ENCODE peak calls at places on chromosome 1, in seven cellular contexts. N is epithelial cell of esophagus, Y is cardiac fibroblast, F is adrenal gland, H is heart left ventricle, C is pancreas, J is body of pancreas. V is an unnamed sample.

GRCh38 chr1:33140153-33141149 is 41.4 kb downstream of the TRIM62 start:
- DNase-seq in N (peak), Y (peak), F (peak), H (no peak), C (no peak), J (no peak), V (no peak)

GRCh38 chr1:183859865-183860264 is 54.9 kb downstream of the RGL1 start:
- DNase-seq in N (no peak), Y (peak), F (no peak), H (no peak), C (no peak), J (no peak), V (no peak)

GRCh38 chr1:179817789-179818188 is 59.8 kb downstream of the TOR1AIP2 start:
- DNase-seq in N (no peak), Y (peak), F (peak), H (peak), C (no peak), J (peak), V (no peak)

GRCh38 chr1:202029171-202029665 is 18.8 kb downstream of the ELF3 start:
- DNase-seq in N (peak), Y (peak), F (no peak), H (no peak), C (peak), J (no peak), V (no peak)

GRCh38 chr1:1858382-1859086 is 32.4 kb downstream of the GNB1 start:
- DNase-seq in N (peak), Y (peak), F (peak), H (peak), C (no peak), J (peak), V (peak)

GRCh38 chr1:84510668-84511067 is 4.3 kb upstream of the GNG5 start:
- DNase-seq in N (no peak), Y (no peak), F (no peak), H (no peak), C (no peak), J (no peak), V (no peak)

GRCh38 chr1:48530727-48531351 is 58.8 kb upstream of the SPATA6 start:
- DNase-seq in N (peak), Y (peak), F (peak), H (no peak), C (peak), J (peak), V (peak)

GRCh38 chr1:6445062-6445763 is 20.6 kb downstream of the ESPN start:
- DNase-seq in N (peak), Y (peak), F (peak), H (no peak), C (peak), J (peak), V (no peak)

GRCh38 chr1:59699227-59699847 is 115.4 kb upstream of the HOOK1 start:
- DNase-seq in N (peak), Y (peak), F (peak), H (no peak), C (no peak), J (peak), V (no peak)

GRCh38 chr1:199150764-199151163 is 511.9 kb downstream of the PTPRC start:
- DNase-seq in N (no peak), Y (no peak), F (no peak), H (no peak), C (no peak), J (no peak), V (no peak)

GRCh38 chr1:184078564-184079107 is 27.1 kb downstream of the TSEN15 start:
- DNase-seq in N (no peak), Y (peak), F (no peak), H (no peak), C (no peak), J (no peak), V (no peak)

GRCh38 chr1:171985639-171986038 is 144.3 kb downstream of the DNM3 start:
- DNase-seq in N (peak), Y (peak), F (peak), H (no peak), C (no peak), J (no peak), V (no peak)

GRCh38 chr1:159197767-159198557 is 6.7 kb upstream of the ACKR1 start:
- DNase-seq in N (peak), Y (peak), F (peak), H (peak), C (no peak), J (peak), V (peak)

GRCh38 chr1:199725002-199725401 is 302.5 kb upstream of the NR5A2 start:
- DNase-seq in N (no peak), Y (no peak), F (no peak), H (no peak), C (no peak), J (no peak), V (no peak)

GRCh38 chr1:6912507-6912906 is 127.3 kb downstream of the CAMTA1 start:
- DNase-seq in N (no peak), Y (no peak), F (no peak), H (no peak), C (no peak), J (no peak), V (no peak)

GRCh38 chr1:116508984-116509980 is 61.5 kb downstream of the CD58 start:
- DNase-seq in N (peak), Y (peak), F (no peak), H (no peak), C (no peak), J (no peak), V (no peak)

GRCh38 chr1:54706419-54706818 is 9.2 kb upstream of the TTC4 start:
- DNase-seq in N (no peak), Y (no peak), F (no peak), H (no peak), C (no peak), J (no peak), V (no peak)

GRCh38 chr1:9652379-9653194 is 1.1 kb downstream of the PIK3CD start:
- DNase-seq in N (no peak), Y (peak), F (no peak), H (peak), C (peak), J (no peak), V (no peak)

GRCh38 chr1:41161851-41162250 is 80.3 kb downstream of the SCMH1 start:
- DNase-seq in N (no peak), Y (no peak), F (no peak), H (no peak), C (peak), J (no peak), V (no peak)

GRCh38 chr1:38788285-38788684 is 71.3 kb downstream of the RRAGC start:
- DNase-seq in N (no peak), Y (no peak), F (no peak), H (no peak), C (no peak), J (no peak), V (no peak)

GRCh38 chr1:1011388-1011949 is 1.8 kb upstream of the ISG15 start:
- DNase-seq in N (no peak), Y (no peak), F (no peak), H (no peak), C (no peak), J (no peak), V (no peak)

GRCh38 chr1:113783254-113784103 is 24.2 kb upstream of the PHTF1 start:
- DNase-seq in N (peak), Y (peak), F (peak), H (peak), C (no peak), J (peak), V (no peak)

GRCh38 chr1:1217621-1218523 is 3.9 kb upstream of the TNFRSF4 start:
- DNase-seq in N (peak), Y (no peak), F (no peak), H (no peak), C (no peak), J (no peak), V (no peak)

GRCh38 chr1:28190337-28190979 is 14.0 kb upstream of the PTAFR start:
- DNase-seq in N (peak), Y (peak), F (no peak), H (no peak), C (no peak), J (no peak), V (no peak)

GRCh38 chr1:187013582-187014200 is 184.9 kb downstream of the PLA2G4A start:
- DNase-seq in N (peak), Y (peak), F (no peak), H (no peak), C (no peak), J (no peak), V (no peak)

GRCh38 chr1:223835754-223836153 is 10.0 kb downstream of the TP53BP2 start:
- DNase-seq in N (no peak), Y (peak), F (no peak), H (no peak), C (no peak), J (no peak), V (no peak)

GRCh38 chr1:229048221-229048620 is 222.7 kb upstream of the RAB4A start:
- DNase-seq in N (no peak), Y (no peak), F (no peak), H (no peak), C (no peak), J (no peak), V (no peak)

GRCh38 chr1:10471411-10472219 is 714 bp downstream of the DFFA start:
- DNase-seq in N (peak), Y (peak), F (peak), H (no peak), C (no peak), J (peak), V (no peak)

DNA sequence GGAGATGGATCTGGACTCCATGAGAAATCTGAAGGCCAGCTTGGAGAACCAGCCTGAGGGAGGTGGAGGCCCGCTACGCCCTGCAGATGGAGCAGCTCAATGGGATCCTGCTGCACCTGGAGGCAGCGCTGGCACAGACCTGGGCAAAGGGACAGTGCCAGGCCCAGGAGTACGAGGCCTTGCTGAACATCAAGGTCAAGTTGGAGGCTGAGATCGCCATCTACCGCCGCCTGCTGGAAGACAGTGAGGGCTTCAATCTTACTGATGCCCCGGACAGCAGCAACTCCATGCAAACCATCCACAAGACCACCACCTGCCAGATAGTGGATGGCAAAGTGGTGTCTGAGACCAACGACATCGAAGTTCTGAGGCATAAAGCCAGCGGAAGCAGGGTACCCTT is 601.5 kb upstream of the ZP4 start:
- DNase-seq in N (no peak), Y (no peak), F (no peak), H (no peak), C (no peak), J (no peak), V (no peak)
- TF ChIP-seq CTCF in N (no peak), Y (no peak), F (no peak), H (no peak), C (no peak), J (no peak), V (no peak)

GRCh38 chr1:151171190-151171589 is 4.6 kb downstream of the TMOD4 start:
- DNase-seq in N (no peak), Y (no peak), F (no peak), H (no peak), C (no peak), J (no peak), V (no peak)

GRCh38 chr1:151175036-151175741 is 592 bp downstream of the TMOD4 start:
- DNase-seq in N (no peak), Y (peak), F (no peak), H (no peak), C (no peak), J (no peak), V (no peak)

GRCh38 chr1:151176514-151177045 is 799 bp upstream of the TMOD4 start:
- DNase-seq in N (no peak), Y (no peak), F (no peak), H (no peak), C (no peak), J (no peak), V (no peak)

DNA sequence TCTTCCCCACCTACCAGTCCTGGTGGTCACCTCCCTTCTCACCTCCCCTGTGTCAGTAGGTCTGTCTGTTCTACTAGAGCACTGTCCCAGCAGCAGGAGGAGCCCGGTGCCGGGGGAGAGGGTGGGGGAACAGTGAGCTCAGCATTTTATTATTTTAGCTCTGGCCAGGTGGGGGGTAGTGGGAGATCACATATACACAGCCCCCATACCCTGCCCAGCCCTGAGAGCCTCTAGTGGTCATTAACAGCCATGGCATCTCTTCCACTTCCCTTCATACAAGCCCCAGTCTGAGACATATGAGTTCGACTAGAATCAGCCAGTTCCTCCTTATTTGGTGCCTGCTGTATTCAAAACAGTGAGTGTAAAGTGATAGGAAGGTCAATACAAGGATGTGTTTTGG is at the start of gene TMOD4:
- DNase-seq in N (peak), Y (peak), F (no peak), H (no peak), C (no peak), J (no peak), V (no peak)
- TF ChIP-seq CTCF in N (peak), Y (peak), F (peak), H (peak), C (peak), J (peak), V (no peak)

GRCh38 chr1:18481921-18482701 is 1.4 kb downstream of the KLHDC7A start:
- DNase-seq in N (no peak), Y (no peak), F (no peak), H (no peak), C (peak), J (no peak), V (no peak)

GRCh38 chr1:18482721-18483425 is 2.1 kb downstream of the KLHDC7A start:
- DNase-seq in N (no peak), Y (no peak), F (no peak), H (no peak), C (peak), J (no peak), V (no peak)

GRCh38 chr1:18479484-18479883 is 1.2 kb upstream of the KLHDC7A start:
- DNase-seq in N (no peak), Y (no peak), F (no peak), H (no peak), C (no peak), J (no peak), V (no peak)

GRCh38 chr1:18481190-18481920 is 625 bp downstream of the KLHDC7A start:
- DNase-seq in N (no peak), Y (no peak), F (no peak), H (no peak), C (peak), J (peak), V (no peak)

DNA sequence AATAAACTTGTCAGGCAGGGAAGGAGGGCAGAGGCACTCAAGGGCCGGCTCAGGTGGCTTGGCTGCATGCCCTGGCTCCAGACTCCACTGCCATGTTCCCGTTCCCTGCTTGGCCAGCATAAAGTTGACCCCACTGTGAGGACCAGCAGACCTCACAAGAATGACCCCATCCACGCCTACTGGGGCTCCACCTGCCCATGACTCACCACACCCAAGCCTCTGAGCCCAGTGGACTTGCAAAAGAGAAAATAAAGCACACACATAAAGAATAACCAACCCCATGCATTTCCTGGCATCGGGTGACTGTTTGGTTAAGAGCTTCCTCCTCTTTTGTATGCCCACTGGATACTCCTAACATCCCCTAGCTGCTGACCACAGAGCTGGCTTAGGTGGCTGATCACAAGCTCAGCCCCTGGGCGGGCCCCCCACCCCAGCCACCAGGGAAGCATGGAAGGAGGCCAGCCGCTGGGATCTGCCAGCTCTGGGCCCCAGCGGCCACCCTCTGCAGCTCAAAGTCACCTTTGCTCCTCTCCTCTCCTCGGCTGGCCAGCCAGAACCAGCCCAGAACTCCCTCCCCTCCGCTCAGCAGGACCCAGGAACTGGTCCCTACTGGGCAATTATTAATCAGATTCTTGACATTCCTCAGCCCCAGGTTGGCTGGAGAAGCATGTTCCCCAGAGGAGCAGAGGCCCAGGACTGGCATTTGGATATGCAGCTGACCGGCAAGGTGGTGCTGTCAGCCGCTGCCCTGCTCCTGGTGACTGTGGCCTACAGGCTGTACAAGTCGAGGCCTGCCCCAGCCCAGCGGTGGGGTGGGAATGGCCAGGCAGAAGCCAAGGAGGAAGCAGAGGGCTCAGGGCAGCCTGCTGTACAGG is at the start of gene KLHDC7A:
- DNase-seq in N (peak), Y (no peak), F (no peak), H (no peak), C (peak), J (peak), V (no peak)
- TF ChIP-seq CTCF in N (no peak), Y (no peak), F (no peak), H (no peak), C (no peak), J (no peak), V (no peak)

DNA sequence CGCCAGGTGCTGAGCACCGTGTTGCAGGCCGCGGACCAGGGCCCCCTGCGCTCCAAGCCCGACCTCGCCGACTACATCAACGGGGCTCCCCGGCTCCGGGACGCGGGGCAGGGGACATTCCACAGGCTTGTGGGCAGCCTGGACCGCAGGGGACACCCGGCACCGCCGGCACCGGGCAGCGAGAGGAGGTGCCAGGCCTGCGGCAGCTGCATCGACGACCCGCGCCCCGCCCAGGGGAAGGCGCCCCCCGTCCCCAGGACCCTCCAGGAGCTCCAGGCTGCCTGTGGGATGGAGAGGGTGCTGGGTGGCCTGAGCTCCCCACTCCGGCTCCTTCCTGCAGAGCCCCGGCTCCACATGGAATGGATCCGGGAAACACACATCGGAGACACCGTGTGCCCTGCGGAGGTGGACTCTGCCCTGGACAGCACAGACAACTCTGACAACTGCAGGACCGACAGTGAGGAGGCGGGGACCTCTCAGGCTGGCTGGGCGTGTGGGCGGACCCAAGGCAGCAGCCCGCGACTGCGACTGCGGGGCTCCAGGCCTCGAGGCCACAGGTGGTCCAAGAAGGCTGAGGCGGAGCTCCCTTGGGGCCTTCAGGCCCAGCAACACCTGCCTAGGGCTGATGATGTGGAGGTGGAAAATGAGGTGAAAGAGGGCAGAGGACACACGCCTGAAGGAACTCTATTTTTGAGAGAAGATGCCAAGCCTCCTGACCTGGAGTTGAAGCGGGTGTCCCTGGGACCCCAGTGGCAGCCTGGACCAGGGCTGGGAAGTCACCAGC is 22.8 kb downstream of the KIAA1614 start:
- DNase-seq in N (no peak), Y (no peak), F (no peak), H (no peak), C (peak), J (no peak), V (no peak)
- TF ChIP-seq CTCF in N (no peak), Y (no peak), F (no peak), H (no peak), C (no peak), J (no peak), V (no peak)

GRCh38 chr1:235584973-235585372 is 64.6 kb downstream of the GNG4 start:
- DNase-seq in N (no peak), Y (no peak), F (no peak), H (no peak), C (no peak), J (no peak), V (no peak)

GRCh38 chr1:235588156-235588555 is 61.4 kb downstream of the GNG4 start:
- DNase-seq in N (no peak), Y (no peak), F (no peak), H (no peak), C (no peak), J (no peak), V (no peak)

GRCh38 chr1:235588916-235589515 is 60.6 kb downstream of the GNG4 start:
- DNase-seq in N (peak), Y (peak), F (no peak), H (no peak), C (no peak), J (no peak), V (no peak)

GRCh38 chr1:235586992-235587391 is 62.6 kb downstream of the GNG4 start:
- DNase-seq in N (no peak), Y (no peak), F (no peak), H (no peak), C (no peak), J (no peak), V (no peak)

GRCh38 chr1:235586413-235586812 is 63.2 kb downstream of the GNG4 start:
- DNase-seq in N (no peak), Y (no peak), F (no peak), H (no peak), C (no peak), J (no peak), V (no peak)
- TF ChIP-seq CTCF in N (no peak), Y (no peak), F (no peak), H (no peak), C (no peak), J (no peak), V (no peak)

GRCh38 chr1:219264557-219264956 is 90.9 kb downstream of the LYPLAL1 start:
- DNase-seq in N (no peak), Y (no peak), F (no peak), H (no peak), C (no peak), J (no peak), V (no peak)
- TF ChIP-seq CTCF in N (no peak), Y (no peak), F (no peak), H (no peak), C (no peak), J (no peak), V (no peak)

V was measured in mesothelial cell of epicardium.